ENCODE peak calls at places on chromosomes 7 and 10, in four cellular contexts. Y is psoas muscle, Q is bronchial epithelial cell, A is SK-N-SH. O is an unnamed sample.

GRCh38 chr10:42754155-42755027 is 28.2 kb upstream of the BMS1 start:
- DNase-seq in Q (no peak), A (peak), Y (peak), O (peak)

GRCh38 chr10:27600915-27601314 is 96.8 kb downstream of the RAB18 start:
- DNase-seq in A (no peak), Q (no peak), Y (no peak), O (no peak)

GRCh38 chr7:13988765-13989137 is 715 bp downstream of the ETV1 start:
- DNase-seq in Y (no peak), A (peak), Q (no peak), O (peak)

GRCh38 chr7:39433550-39433949 is 132.7 kb upstream of the YAE1 start:
- DNase-seq in Y (no peak), A (no peak), Q (no peak), O (no peak)

GRCh38 chr7:91055219-91055618 is 209.0 kb upstream of the FZD1 start:
- DNase-seq in Y (no peak), A (no peak), Q (no peak), O (no peak)

GRCh38 chr7:121262969-121263368 is 65.8 kb upstream of the WNT16 start:
- DNase-seq in Y (no peak), A (no peak), Q (no peak), O (no peak)

GRCh38 chr10:100996678-100997363 is 2.8 kb upstream of the LZTS2 start:
- DNase-seq in Y (no peak), A (peak), Q (no peak), O (no peak)

GRCh38 chr7:112182749-112183148 is 23.4 kb downstream of the DOCK4 start:
- DNase-seq in Y (peak), Q (no peak), A (peak), O (no peak)

GRCh38 chr10:6737758-6738463 is 157.8 kb upstream of the PRKCQ start:
- DNase-seq in Q (peak), A (no peak), Y (no peak), O (peak)

GRCh38 chr7:5550385-5550784 is 126.8 kb upstream of the TNRC18 start:
- DNase-seq in A (peak), Q (no peak), Y (no peak), O (no peak)

GRCh38 chr10:16459428-16459939 is 22.7 kb downstream of the PTER start:
- DNase-seq in Q (no peak), Y (no peak), A (no peak), O (no peak)

GRCh38 chr7:6165075-6165474 is 107.3 kb downstream of the CYTH3 start:
- DNase-seq in Q (no peak), Y (no peak), A (no peak), O (no peak)

GRCh38 chr7:155296788-155297516 is 726 bp upstream of the INSIG1 start:
- DNase-seq in Y (peak), Q (peak), A (no peak), O (peak)

GRCh38 chr10:92547676-92548075 is 26.2 kb downstream of the IDE start:
- DNase-seq in Y (no peak), Q (no peak), A (no peak), O (no peak)

GRCh38 chr10:44786451-44786850 is 124.7 kb upstream of the TMEM72 start:
- DNase-seq in Q (no peak), A (no peak), Y (no peak), O (peak)

GRCh38 chr7:1763033-1763432 is 93.0 kb downstream of the ELFN1 start:
- DNase-seq in Y (no peak), Q (no peak), A (no peak), O (no peak)

GRCh38 chr7:1994931-1995330 is 237.8 kb downstream of the MAD1L1 start:
- DNase-seq in Q (no peak), A (no peak), Y (no peak), O (no peak)

GRCh38 chr7:32034052-32034451 is 36.2 kb downstream of the PDE1C start:
- DNase-seq in Y (no peak), A (no peak), Q (peak), O (no peak)

GRCh38 chr10:92079003-92079402 is 155.4 kb downstream of the BTAF1 start:
- DNase-seq in Y (no peak), A (no peak), Q (peak), O (no peak)

GRCh38 chr7:111235709-111236108 is 144.8 kb downstream of the LRRN3 start:
- DNase-seq in A (no peak), Q (no peak), Y (no peak), O (no peak)

GRCh38 chr7:118245267-118246040 is 20.9 kb downstream of the ANKRD7 start:
- DNase-seq in Y (no peak), A (peak), Q (no peak), O (no peak)

GRCh38 chr7:13989138-13989943 is at the start of gene ETV1:
- DNase-seq in Q (peak), A (peak), Y (peak), O (peak)

GRCh38 chr7:150385240-150385830 is 6.2 kb downstream of the ZNF775 start:
- DNase-seq in Y (no peak), Q (no peak), A (peak), O (no peak)

GRCh38 chr10:121804460-121804859 is 123.4 kb downstream of the ATE1 start:
- DNase-seq in A (no peak), Y (no peak), Q (peak), O (peak)

GRCh38 chr10:50625663-50626062 is 1.9 kb upstream of the SGMS1 start:
- DNase-seq in Y (no peak), Q (no peak), A (peak), O (no peak)

GRCh38 chr7:404782-405488 is 114.7 kb downstream of the PDGFA start:
- DNase-seq in A (no peak), Q (peak), Y (no peak), O (no peak)

GRCh38 chr7:24406818-24407226 is 122.8 kb downstream of the NPY start:
- DNase-seq in A (no peak), Q (no peak), Y (no peak), O (no peak)

GRCh38 chr7:135385209-135385608 is 124.7 kb downstream of the CNOT4 start:
- DNase-seq in A (no peak), Q (peak), Y (peak), O (peak)

GRCh38 chr7:77685219-77685618 is 11.0 kb upstream of the RSBN1L start:
- DNase-seq in Q (peak), A (no peak), Y (no peak), O (peak)

GRCh38 chr7:130154501-130155317 is 50.5 kb downstream of the TMEM209 start:
- DNase-seq in Q (no peak), A (peak), Y (peak), O (no peak)

GRCh38 chr7:25843467-25843866 is 308.5 kb upstream of the NFE2L3 start:
- DNase-seq in Q (no peak), A (no peak), Y (no peak), O (no peak)
- TF ChIP-seq CTCF in Q (no peak), A (peak), Y (no peak), O (no peak)

GRCh38 chr10:103478671-103479070 is 369 bp downstream of the CALHM3 start:
- DNase-seq in Y (no peak), A (no peak), Q (no peak), O (no peak)
- H3K4me3 ChIP-seq in Y (no peak), A (no peak), Q (no peak), O (no peak)

DNA sequence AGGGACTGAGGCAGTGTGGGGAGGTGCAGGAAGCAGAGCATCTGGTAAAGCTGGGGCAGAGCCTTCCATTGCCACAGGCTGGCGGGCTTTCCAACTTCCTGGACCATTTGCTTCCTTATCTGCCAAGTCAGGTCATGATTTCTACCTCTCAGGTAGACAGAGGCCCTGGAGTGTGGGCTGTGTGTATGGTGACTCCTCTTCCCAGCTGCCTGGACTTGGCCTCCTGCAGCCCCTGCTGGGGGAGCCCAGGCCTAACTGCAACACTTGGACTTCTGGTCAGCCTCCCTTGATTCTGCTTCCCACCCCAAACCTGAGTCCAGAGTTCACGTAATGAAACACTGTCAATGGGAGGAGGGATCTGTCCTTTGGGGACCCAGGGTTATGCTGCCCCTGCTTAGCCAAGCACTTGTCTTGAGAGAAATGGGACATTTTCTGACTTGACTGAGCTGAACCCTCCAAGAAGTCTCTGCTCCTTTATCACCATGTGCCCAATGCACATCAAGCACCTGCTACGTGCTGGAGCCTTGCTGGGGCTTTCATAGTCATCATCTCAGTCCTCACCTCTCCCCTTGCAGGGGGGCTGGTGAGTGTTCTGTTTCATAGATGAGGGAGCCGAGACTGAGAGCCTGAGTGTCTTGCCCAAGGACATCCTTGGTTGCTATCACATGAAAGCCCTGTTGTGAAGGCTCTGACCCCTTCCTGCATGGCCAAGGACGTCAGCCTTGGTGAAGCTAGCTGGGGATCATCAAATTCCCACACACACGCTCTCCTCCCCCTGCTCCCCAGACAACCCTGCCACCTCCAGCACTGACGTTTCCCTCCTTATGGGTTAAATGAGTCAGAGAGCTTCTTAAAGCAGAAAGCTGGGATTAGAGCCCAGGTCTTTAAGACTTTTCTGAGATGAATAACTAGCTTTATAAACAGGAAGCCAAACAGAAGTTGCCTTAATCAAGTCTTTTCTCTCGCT is 3.4 kb downstream of the CLEC2L start:
- DNase-seq in A (no peak), Y (no peak), Q (no peak), O (peak)
- TF ChIP-seq CTCF in A (no peak), Y (no peak), Q (no peak), O (no peak)

GRCh38 chr7:71652551-71652950 is 520.6 kb downstream of the GALNT17 start:
- DNase-seq in Y (no peak), Q (no peak), A (no peak), O (no peak)
- H3K4me3 ChIP-seq in Y (no peak), Q (no peak), A (no peak), O (no peak)

O was measured in fibroblast of villous mesenchyme.